ENCODE peak calls at places on chromosome 1, in nine cellular contexts. J is transverse colon; T is hepatocyte; P is aorta; K is PC-3; M is ovary; V is mucosa of descending colon; C is CD4-positive, alpha-beta T cell; Y is left ventricle myocardium inferior. G is an unnamed sample. For H3K9me3, the result is how much of the 10 kb centered on the place peaks cover.

GRCh38 chr1:205754857-205755256 is 4.9 kb upstream of the NUCKS1 start:
- DNase-seq in J (no peak), T (no peak), P (no peak), K (no peak), M (no peak), V (no peak), C (no peak), Y (no peak), G (no peak)

GRCh38 chr1:34763142-34763781 is 3.7 kb downstream of the GJB4 start:
- DNase-seq in J (no peak), T (peak), P (no peak), K (peak), M (no peak), V (no peak), C (no peak), Y (no peak), G (no peak)

GRCh38 chr1:107706181-107706580 is 258.8 kb downstream of the VAV3 start:
- DNase-seq in J (no peak), T (no peak), P (no peak), K (no peak), M (no peak), V (no peak), C (no peak), Y (no peak), G (no peak)

GRCh38 chr1:14706656-14707055 is 108.2 kb downstream of the KAZN start:
- DNase-seq in J (no peak), T (no peak), P (no peak), K (no peak), M (no peak), V (no peak), C (no peak), Y (no peak), G (no peak)

GRCh38 chr1:18100493-18101063 is 7.0 kb upstream of the IGSF21 start:
- DNase-seq in J (peak), T (peak), P (peak), K (peak), M (no peak), V (no peak), C (peak), Y (peak), G (no peak)

GRCh38 chr1:109356959-109357358 is 40.8 kb downstream of the SORT1 start:
- DNase-seq in J (no peak), T (no peak), P (no peak), K (no peak), M (no peak), V (no peak), C (no peak), Y (no peak), G (no peak)

GRCh38 chr1:43363283-43363934 is 4.4 kb downstream of the ELOVL1 start:
- DNase-seq in J (peak), T (no peak), P (no peak), K (no peak), M (no peak), V (no peak), C (no peak), Y (no peak), G (no peak)

GRCh38 chr1:156491151-156491949 is 9.2 kb downstream of the MEF2D start:
- DNase-seq in J (no peak), T (no peak), P (no peak), K (no peak), M (no peak), V (peak), C (no peak), Y (no peak), G (no peak)

GRCh38 chr1:198199105-198199504 is 42.3 kb downstream of the NEK7 start:
- DNase-seq in J (no peak), T (no peak), P (no peak), K (no peak), M (no peak), V (no peak), C (no peak), Y (no peak), G (no peak)

GRCh38 chr1:167904641-167905040 is 9.3 kb downstream of the ADCY10 start:
- DNase-seq in J (no peak), T (no peak), P (no peak), K (peak), M (no peak), V (no peak), C (no peak), Y (no peak), G (no peak)

GRCh38 chr1:17008208-17008855 is 3.4 kb downstream of the ATP13A2 start:
- DNase-seq in J (no peak), T (no peak), P (no peak), K (no peak), M (no peak), V (no peak), C (no peak), Y (no peak), G (no peak)

GRCh38 chr1:67629370-67630075 is 55.5 kb upstream of the GADD45A start:
- DNase-seq in J (no peak), T (no peak), P (no peak), K (peak), M (no peak), V (no peak), C (no peak), Y (no peak), G (no peak)

GRCh38 chr1:47782414-47783165 is 214.6 kb downstream of the TRABD2B start:
- DNase-seq in J (no peak), T (no peak), P (peak), K (peak), M (no peak), V (no peak), C (no peak), Y (no peak), G (no peak)

GRCh38 chr1:74065081-74065480 is 132.9 kb downstream of the LRRIQ3 start:
- DNase-seq in J (no peak), T (no peak), P (no peak), K (no peak), M (no peak), V (no peak), C (no peak), Y (no peak), G (no peak)

GRCh38 chr1:25854554-25854953 is 4.7 kb downstream of the AUNIP start:
- DNase-seq in J (no peak), T (no peak), P (no peak), K (peak), M (no peak), V (no peak), C (no peak), Y (no peak), G (no peak)

GRCh38 chr1:8363186-8363585 is 45.3 kb downstream of the SLC45A1 start:
- DNase-seq in J (no peak), T (no peak), P (peak), K (no peak), M (no peak), V (no peak), C (no peak), Y (no peak), G (no peak)

GRCh38 chr1:241229216-241229615 is 127.8 kb downstream of the RGS7 start:
- DNase-seq in J (peak), T (no peak), P (no peak), K (no peak), M (no peak), V (no peak), C (no peak), Y (no peak), G (no peak)

GRCh38 chr1:154863702-154864174 is 6.3 kb downstream of the KCNN3 start:
- DNase-seq in J (peak), T (peak), P (no peak), K (peak), M (peak), V (no peak), C (no peak), Y (no peak), G (peak)

GRCh38 chr1:18939398-18940302 is 16.8 kb downstream of the IFFO2 start:
- DNase-seq in J (no peak), T (no peak), P (no peak), K (no peak), M (no peak), V (peak), C (no peak), Y (no peak), G (no peak)

GRCh38 chr1:234957330-234958065 is 171.1 kb downstream of the TOMM20 start:
- DNase-seq in J (peak), T (peak), P (no peak), K (peak), M (no peak), V (no peak), C (no peak), Y (no peak), G (no peak)

GRCh38 chr1:213135572-213135971 is 84.5 kb downstream of the RPS6KC1 start:
- DNase-seq in J (no peak), T (no peak), P (no peak), K (peak), M (no peak), V (no peak), C (no peak), Y (no peak), G (no peak)

GRCh38 chr1:156961709-156962108 is 41.3 kb downstream of the LRRC71 start:
- DNase-seq in J (no peak), T (no peak), P (no peak), K (peak), M (no peak), V (no peak), C (peak), Y (no peak), G (peak)

GRCh38 chr1:244460195-244460594 is 878 bp upstream of the CATSPERE start:
- DNase-seq in J (no peak), T (no peak), P (no peak), K (peak), M (no peak), V (no peak), C (no peak), Y (no peak), G (no peak)

GRCh38 chr1:94759188-94759587 is 61.0 kb upstream of the SLC44A3 start:
- DNase-seq in J (no peak), T (no peak), P (no peak), K (no peak), M (no peak), V (no peak), C (no peak), Y (no peak), G (no peak)

GRCh38 chr1:11482904-11483479 is 4.0 kb downstream of the DISP3 start:
- DNase-seq in J (no peak), T (no peak), P (no peak), K (no peak), M (no peak), V (no peak), C (no peak), Y (no peak), G (no peak)

GRCh38 chr1:200075522-200075921 is 48.0 kb downstream of the NR5A2 start:
- DNase-seq in J (no peak), T (no peak), P (no peak), K (no peak), M (no peak), V (no peak), C (no peak), Y (no peak), G (no peak)

GRCh38 chr1:41626616-41627375 is 142.3 kb upstream of the EDN2 start:
- DNase-seq in J (no peak), T (no peak), P (no peak), K (peak), M (no peak), V (no peak), C (no peak), Y (no peak), G (no peak)

GRCh38 chr1:160672789-160673695 is 26.2 kb upstream of the SLAMF1 start:
- DNase-seq in J (no peak), T (no peak), P (no peak), K (no peak), M (no peak), V (no peak), C (no peak), Y (no peak), G (no peak)

GRCh38 chr1:41639332-41639936 is 155.0 kb upstream of the EDN2 start:
- DNase-seq in J (no peak), T (no peak), P (no peak), K (no peak), M (no peak), V (no peak), C (no peak), Y (no peak), G (no peak)

GRCh38 chr1:7229696-7230095 is 444.4 kb downstream of the CAMTA1 start:
- DNase-seq in J (no peak), T (no peak), P (no peak), K (no peak), M (no peak), V (no peak), C (no peak), Y (no peak), G (no peak)

GRCh38 chr1:156140879-156141707 is 12.3 kb upstream of the SEMA4A start:
- DNase-seq in J (no peak), T (no peak), P (no peak), K (no peak), M (no peak), V (no peak), C (no peak), Y (no peak), G (no peak)

GRCh38 chr1:108615544-108615943 is 45.3 kb downstream of the HENMT1 start:
- DNase-seq in J (no peak), T (no peak), P (no peak), K (no peak), M (no peak), V (no peak), C (no peak), Y (no peak), G (no peak)

GRCh38 chr1:237961710-237962109 is 71.0 kb upstream of the ZP4 start:
- DNase-seq in J (no peak), T (no peak), P (no peak), K (no peak), M (no peak), V (no peak), C (no peak), Y (no peak), G (no peak)

GRCh38 chr1:153465728-153466625 is 5.5 kb upstream of the S100A7 start:
- DNase-seq in J (peak), T (peak), P (peak), K (peak), M (peak), V (no peak), C (peak), Y (peak), G (peak)

GRCh38 chr1:58108783-58109182 is 437.7 kb downstream of the OMA1 start:
- DNase-seq in J (no peak), T (no peak), P (no peak), K (no peak), M (no peak), V (no peak), C (no peak), Y (no peak), G (no peak)

GRCh38 chr1:78291443-78291842 is 199.3 kb upstream of the PTGFR start:
- DNase-seq in J (no peak), T (no peak), P (no peak), K (no peak), M (no peak), V (no peak), C (no peak), Y (no peak), G (no peak)

GRCh38 chr1:40921522-40921921 is 58.0 kb upstream of the CTPS1 start:
- DNase-seq in J (no peak), T (no peak), P (no peak), K (no peak), M (no peak), V (no peak), C (no peak), Y (no peak), G (no peak)

GRCh38 chr1:225754940-225755635 is 22.5 kb upstream of the SRP9 start:
- DNase-seq in J (peak), T (peak), P (no peak), K (peak), M (peak), V (no peak), C (no peak), Y (no peak), G (no peak)

GRCh38 chr1:20426923-20427322 is 59.1 kb downstream of the CAMK2N1 start:
- DNase-seq in J (no peak), T (peak), P (no peak), K (peak), M (no peak), V (no peak), C (no peak), Y (no peak), G (no peak)

GRCh38 chr1:20421441-20421840 is 64.6 kb downstream of the CAMK2N1 start:
- DNase-seq in J (no peak), T (no peak), P (no peak), K (no peak), M (no peak), V (no peak), C (no peak), Y (no peak), G (no peak)

GRCh38 chr1:20425622-20426021 is 60.4 kb downstream of the CAMK2N1 start:
- DNase-seq in J (no peak), T (no peak), P (no peak), K (no peak), M (no peak), V (no peak), C (no peak), Y (no peak), G (no peak)

GRCh38 chr1:20426371-20426770 is 59.6 kb downstream of the CAMK2N1 start:
- DNase-seq in J (no peak), T (no peak), P (no peak), K (no peak), M (no peak), V (no peak), C (no peak), Y (no peak), G (no peak)

DNA sequence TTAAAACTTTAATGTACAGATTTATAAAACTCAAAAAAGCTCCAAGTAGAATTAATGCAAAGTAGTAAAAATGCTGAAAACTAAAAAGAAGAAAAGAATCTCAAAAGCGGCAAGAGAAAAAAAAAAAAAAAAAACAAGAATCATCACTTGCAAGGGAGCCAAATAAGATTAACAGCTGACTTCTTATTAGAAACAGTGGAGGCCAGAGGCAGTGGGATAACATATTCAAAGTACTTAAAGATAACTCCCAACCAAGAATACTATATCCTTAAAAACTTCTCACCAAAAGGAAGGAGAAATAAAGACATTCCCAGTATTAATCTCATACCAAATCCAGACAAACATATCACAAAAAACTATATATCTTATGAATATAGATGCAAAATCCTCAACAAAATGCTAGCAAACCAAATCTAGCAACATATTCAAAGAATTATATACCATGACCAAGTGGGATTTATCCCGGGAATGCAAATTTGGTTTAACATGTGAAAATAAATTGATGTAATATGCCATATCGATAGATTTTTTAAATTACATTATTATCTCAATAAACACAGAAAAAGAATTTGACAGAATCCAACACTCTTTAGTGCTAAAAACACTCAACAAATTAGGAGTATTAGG is 62.7 kb downstream of the CAMK2N1 start:
- DNase-seq in J (no peak), T (no peak), P (no peak), K (no peak), M (no peak), V (no peak), C (no peak), Y (no peak), G (no peak)
- H3K9me3 ChIP-seq in J (under half), T (under half), P (under half), K (under half), M (under half), V (under half), C (under half), Y (under half), G (under half)

GRCh38 chr1:80099713-80100112 is 1093.2 kb upstream of the ADGRL4 start:
- DNase-seq in J (no peak), T (no peak), P (no peak), K (no peak), M (no peak), V (no peak), C (no peak), Y (no peak), G (no peak)

GRCh38 chr1:80101159-80101558 is 1094.6 kb upstream of the ADGRL4 start:
- DNase-seq in J (no peak), T (no peak), P (no peak), K (no peak), M (no peak), V (no peak), C (no peak), Y (no peak), G (no peak)
- H3K9me3 ChIP-seq in J (under half), T (under half), P (under half), K (under half), M (under half), V (under half), C (under half), Y (under half), G (under half)

GRCh38 chr1:2807036-2807435 is 5.5 kb upstream of the TTC34 start:
- DNase-seq in J (no peak), T (no peak), P (no peak), K (no peak), M (no peak), V (peak), C (no peak), Y (no peak), G (no peak)

GRCh38 chr1:2808386-2808705 is 6.9 kb upstream of the TTC34 start:
- DNase-seq in J (no peak), T (no peak), P (no peak), K (no peak), M (no peak), V (no peak), C (no peak), Y (no peak), G (no peak)

GRCh38 chr1:2809656-2810055 is 8.2 kb upstream of the TTC34 start:
- DNase-seq in J (no peak), T (no peak), P (no peak), K (no peak), M (no peak), V (no peak), C (no peak), Y (no peak), G (no peak)

GRCh38 chr1:2808831-2809605 is 7.5 kb upstream of the TTC34 start:
- DNase-seq in J (no peak), T (no peak), P (no peak), K (no peak), M (no peak), V (no peak), C (no peak), Y (no peak), G (no peak)

DNA sequence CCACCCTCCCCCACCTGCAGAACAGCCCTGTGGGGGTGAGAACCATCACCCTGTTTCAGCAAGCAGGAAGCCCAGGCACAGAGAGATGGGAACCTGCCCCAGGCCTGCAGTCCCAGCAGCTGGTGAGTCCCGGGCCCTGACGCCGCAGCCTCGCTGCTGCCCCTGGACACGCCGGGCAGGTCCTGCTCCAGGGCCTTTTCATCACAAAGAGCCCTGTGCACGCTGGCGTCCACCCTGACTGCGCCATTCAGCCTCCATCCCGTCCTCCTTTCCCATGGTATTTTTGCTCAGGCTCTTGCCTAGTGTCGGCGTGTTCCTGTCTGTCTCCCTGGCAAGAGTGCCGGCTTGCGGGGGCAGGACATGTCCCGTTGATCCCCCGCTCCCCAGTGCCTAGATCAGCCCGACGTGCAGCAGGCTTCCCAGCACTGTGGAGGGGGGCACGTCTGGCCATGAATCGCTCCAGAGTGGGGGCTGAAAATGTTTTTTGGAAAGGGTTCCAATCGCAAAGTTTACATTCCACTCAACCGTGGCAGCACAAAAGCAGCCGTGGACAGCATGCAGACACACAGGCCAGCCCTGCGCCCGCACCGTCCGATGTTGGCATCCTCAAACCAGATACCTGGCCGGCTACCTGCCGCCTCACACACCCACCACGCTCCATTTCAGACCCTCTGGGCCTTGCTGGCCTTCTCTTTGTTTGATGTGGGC is 6.3 kb upstream of the TTC34 start:
- DNase-seq in J (no peak), T (no peak), P (no peak), K (no peak), M (no peak), V (no peak), C (no peak), Y (no peak), G (no peak)
- H3K9me3 ChIP-seq in J (under half), T (under half), P (under half), K (under half), M (under half), V (under half), C (under half), Y (under half), G (under half)

DNA sequence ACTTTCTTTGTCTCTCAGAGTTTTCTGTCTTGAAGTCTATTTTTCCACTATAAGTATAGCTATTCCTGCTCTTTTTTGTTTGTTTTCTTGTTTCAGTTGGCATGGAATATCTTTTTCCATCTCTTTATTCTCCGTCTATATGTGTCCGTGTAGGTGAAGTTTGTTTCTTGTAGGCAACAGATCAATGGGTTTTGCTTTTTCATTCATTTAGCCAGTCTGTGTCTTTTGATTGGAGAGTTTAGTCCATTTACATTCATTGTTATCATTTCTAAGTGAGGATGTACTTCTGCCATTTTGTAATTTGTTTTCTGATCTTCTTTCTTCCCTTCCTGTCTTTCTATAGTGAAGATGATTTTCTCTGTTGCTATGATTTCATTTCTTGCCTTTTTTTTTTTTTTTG is 132.5 kb upstream of the GPR52 start:
- DNase-seq in J (no peak), T (no peak), P (no peak), K (no peak), M (no peak), V (no peak), C (no peak), Y (no peak), G (no peak)
- H3K9me3 ChIP-seq in J (under half), T (under half), P (under half), K (under half), M (under half), V (under half), C (under half), Y (half or more), G (under half)